ENCODE peak calls at places on chromosomes 1 and 21, in eight cellular contexts. T, O, N, B, M, D, L and E are unnamed samples. For H3K4me1, the result is how much of the 10 kb centered on the place peaks cover.

GRCh38 chr1:93999806-94000205 is 90.6 kb upstream of the GCLM start:
- DNase-seq in T (no peak), O (no peak), N (no peak), B (no peak), M (no peak), D (no peak), L (no peak), E (no peak)

GRCh38 chr21:17390575-17390974 is 122.3 kb upstream of the CXADR start:
- DNase-seq in T (no peak), O (no peak), N (no peak), B (no peak), M (peak), D (no peak), L (no peak), E (no peak)

GRCh38 chr1:171984850-171985485 is 143.7 kb downstream of the DNM3 start:
- DNase-seq in T (peak), O (no peak), N (peak), B (no peak), M (peak), D (peak), L (peak), E (no peak)

GRCh38 chr1:55071477-55071876 is 32.1 kb downstream of the PCSK9 start:
- DNase-seq in T (no peak), O (no peak), N (peak), B (no peak), M (peak), D (peak), L (peak), E (peak)

GRCh38 chr1:3369437-3370076 is 84.9 kb upstream of the ARHGEF16 start:
- DNase-seq in T (no peak), O (no peak), N (peak), B (no peak), M (peak), D (peak), L (no peak), E (peak)

GRCh38 chr21:46151989-46152938 is 3.1 kb downstream of the FTCD start:
- DNase-seq in T (no peak), O (peak), N (no peak), B (no peak), M (no peak), D (no peak), L (no peak), E (peak)

GRCh38 chr1:81414417-81415087 is 386.2 kb upstream of the ADGRL2 start:
- DNase-seq in T (no peak), O (no peak), N (no peak), B (no peak), M (peak), D (no peak), L (peak), E (peak)

GRCh38 chr1:240499012-240499411 is 112.9 kb downstream of the GREM2 start:
- DNase-seq in T (no peak), O (no peak), N (peak), B (no peak), M (peak), D (peak), L (peak), E (no peak)

GRCh38 chr1:79235221-79236002 is 228.9 kb upstream of the ADGRL4 start:
- DNase-seq in T (no peak), O (no peak), N (peak), B (no peak), M (no peak), D (peak), L (peak), E (no peak)

GRCh38 chr1:50959913-50960844 is at the start of gene FAF1:
- DNase-seq in T (peak), O (peak), N (peak), B (peak), M (peak), D (peak), L (peak), E (peak)

GRCh38 chr1:115317101-115318012 is 20.7 kb downstream of the NGF start:
- DNase-seq in T (no peak), O (no peak), N (peak), B (no peak), M (peak), D (no peak), L (no peak), E (no peak)

GRCh38 chr1:115323366-115324004 is 14.6 kb downstream of the NGF start:
- DNase-seq in T (no peak), O (no peak), N (peak), B (no peak), M (peak), D (no peak), L (no peak), E (no peak)

GRCh38 chr1:115322631-115323030 is 15.4 kb downstream of the NGF start:
- DNase-seq in T (no peak), O (no peak), N (peak), B (no peak), M (peak), D (peak), L (no peak), E (no peak)

GRCh38 chr1:115320368-115320767 is 17.7 kb downstream of the NGF start:
- DNase-seq in T (no peak), O (no peak), N (no peak), B (no peak), M (no peak), D (no peak), L (no peak), E (no peak)

DNA sequence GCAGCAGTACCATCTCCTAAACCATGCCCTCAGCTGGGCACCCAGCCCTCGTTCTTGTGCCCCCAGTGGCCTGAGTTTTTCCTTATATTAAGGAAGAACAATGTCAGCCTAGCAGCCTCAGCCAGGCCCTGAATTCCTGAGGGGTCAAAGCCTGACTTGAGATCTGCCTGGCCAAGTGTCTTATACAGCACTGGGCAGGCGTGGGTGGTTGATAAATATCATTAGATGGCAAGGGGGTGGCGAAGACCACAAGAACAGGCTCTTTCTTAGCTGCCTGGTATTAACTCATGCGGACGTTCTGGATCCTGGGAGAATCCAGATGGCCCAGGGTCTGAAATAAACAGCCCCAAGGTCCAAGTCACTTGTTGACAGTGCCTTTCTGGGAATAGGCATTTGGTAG is 18.3 kb downstream of the NGF start:
- DNase-seq in T (no peak), O (no peak), N (no peak), B (no peak), M (no peak), D (no peak), L (no peak), E (no peak)
- H3K4me1 ChIP-seq in T (under half), O (under half), N (under half), B (under half), M (under half), D (under half), L (under half), E (under half)

DNA sequence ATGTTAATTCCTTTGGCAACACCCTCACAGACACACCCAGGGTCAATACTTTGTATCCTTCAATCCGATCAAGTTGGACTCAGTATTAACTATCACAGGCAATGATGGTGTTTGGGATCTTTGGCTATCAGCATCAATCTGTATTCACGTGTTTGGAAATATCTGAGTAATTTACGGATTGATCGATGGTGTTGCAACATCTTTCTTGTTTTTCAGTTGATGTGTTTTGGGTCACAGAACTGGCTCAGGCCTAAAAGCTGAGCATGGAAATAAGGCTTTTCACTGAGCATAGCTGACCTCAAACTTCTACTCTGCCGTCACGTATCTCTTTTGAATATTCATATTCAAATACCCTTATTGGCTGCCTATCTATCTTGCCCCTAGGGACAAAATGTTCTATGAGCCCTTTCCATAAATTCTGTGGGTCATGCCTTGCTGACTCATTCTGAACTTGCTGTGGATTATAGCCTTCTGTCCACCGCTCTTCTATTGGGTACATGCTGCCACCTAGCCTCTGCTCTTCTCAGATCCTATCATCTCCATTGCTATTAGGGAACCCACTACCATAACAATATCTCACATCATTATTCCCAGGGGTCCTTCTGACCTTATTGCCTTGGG is 156.0 kb downstream of the PDE4B start:
- DNase-seq in T (no peak), O (no peak), N (peak), B (no peak), M (peak), D (peak), L (no peak), E (no peak)
- H3K27ac ChIP-seq in T (no peak), O (no peak), N (no peak), B (no peak), M (no peak), D (no peak), L (no peak), E (no peak)

GRCh38 chr1:36133484-36133883 is 8.5 kb upstream of the COL8A2 start:
- DNase-seq in T (no peak), O (no peak), N (peak), B (no peak), M (peak), D (peak), L (no peak), E (peak)
- H3K4me1 ChIP-seq in T (under half), O (under half), N (under half), B (under half), M (under half), D (under half), L (under half), E (under half)

DNA sequence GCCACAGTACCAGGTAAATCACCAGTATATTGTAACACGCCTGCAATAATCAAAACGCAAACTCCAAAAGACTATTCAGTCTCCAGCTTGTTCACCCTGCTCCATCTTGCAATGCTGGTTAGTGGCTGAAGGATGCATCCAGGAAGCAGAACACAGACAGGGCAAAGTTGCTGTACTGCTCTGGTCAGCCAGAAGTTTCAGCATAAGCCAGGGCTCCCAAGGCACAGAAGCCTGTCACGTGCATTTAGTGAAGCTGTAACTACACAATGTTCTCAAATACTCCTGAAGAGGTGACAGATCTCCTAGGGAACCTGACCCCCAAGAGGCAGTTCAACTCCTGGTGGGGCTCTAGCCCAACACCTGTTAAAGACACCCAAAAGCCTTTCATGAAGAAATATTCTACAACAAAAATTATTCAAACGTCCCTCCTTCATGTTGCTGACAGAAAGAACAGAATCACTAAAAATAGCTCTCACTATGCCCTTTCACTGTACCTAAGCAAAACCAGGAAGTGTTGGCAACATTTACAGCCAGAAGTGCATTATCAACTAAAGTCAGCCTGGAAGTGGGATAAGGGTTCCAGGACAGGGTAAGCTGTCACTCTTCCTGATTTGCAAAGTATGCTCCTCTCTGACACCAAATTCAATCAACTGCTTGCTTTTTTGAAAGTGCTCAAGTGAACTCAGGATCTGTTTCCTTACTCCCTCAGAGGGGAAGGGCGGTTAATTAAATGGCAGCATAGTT is 52.1 kb downstream of the SLC35D1 start:
- DNase-seq in T (no peak), O (no peak), N (no peak), B (no peak), M (no peak), D (no peak), L (peak), E (no peak)
- H3K27ac ChIP-seq in T (no peak), O (no peak), N (no peak), B (no peak), M (no peak), D (no peak), L (peak), E (no peak)

DNA sequence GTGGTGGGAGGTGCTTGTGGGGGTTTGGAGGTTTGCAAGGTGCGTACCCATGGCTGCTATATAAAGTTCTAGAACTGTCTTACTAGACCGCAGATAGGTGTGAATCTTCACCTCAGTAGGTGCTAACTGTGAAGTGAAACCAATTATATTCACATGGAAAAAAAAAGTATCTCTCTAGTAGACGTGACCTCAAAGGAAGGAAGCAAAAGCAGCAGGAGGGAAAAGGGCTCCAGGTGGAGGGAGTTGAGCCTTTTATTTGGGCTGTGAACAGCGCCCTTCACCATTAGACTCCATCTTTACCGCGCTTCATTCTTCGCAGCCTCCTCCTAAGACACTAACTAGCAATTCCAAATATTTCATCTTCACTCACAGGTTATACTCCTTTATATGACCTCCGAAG is 129.8 kb downstream of the TBX19 start:
- DNase-seq in T (peak), O (peak), N (no peak), B (no peak), M (no peak), D (no peak), L (no peak), E (no peak)
- H3K4me1 ChIP-seq in T (under half), O (under half), N (under half), B (under half), M (under half), D (under half), L (under half), E (under half)

GRCh38 chr1:24347159-24347931 is 28.2 kb downstream of the GRHL3 start:
- DNase-seq in T (no peak), O (no peak), N (no peak), B (no peak), M (no peak), D (no peak), L (no peak), E (no peak)

GRCh38 chr1:24348196-24348595 is 29.0 kb downstream of the GRHL3 start:
- DNase-seq in T (no peak), O (no peak), N (no peak), B (no peak), M (no peak), D (no peak), L (no peak), E (no peak)

GRCh38 chr1:24351247-24351646 is 32.1 kb downstream of the GRHL3 start:
- DNase-seq in T (no peak), O (no peak), N (no peak), B (no peak), M (no peak), D (no peak), L (no peak), E (no peak)

GRCh38 chr1:24351918-24352637 is 32.9 kb downstream of the GRHL3 start:
- DNase-seq in T (no peak), O (no peak), N (peak), B (no peak), M (peak), D (peak), L (no peak), E (peak)

DNA sequence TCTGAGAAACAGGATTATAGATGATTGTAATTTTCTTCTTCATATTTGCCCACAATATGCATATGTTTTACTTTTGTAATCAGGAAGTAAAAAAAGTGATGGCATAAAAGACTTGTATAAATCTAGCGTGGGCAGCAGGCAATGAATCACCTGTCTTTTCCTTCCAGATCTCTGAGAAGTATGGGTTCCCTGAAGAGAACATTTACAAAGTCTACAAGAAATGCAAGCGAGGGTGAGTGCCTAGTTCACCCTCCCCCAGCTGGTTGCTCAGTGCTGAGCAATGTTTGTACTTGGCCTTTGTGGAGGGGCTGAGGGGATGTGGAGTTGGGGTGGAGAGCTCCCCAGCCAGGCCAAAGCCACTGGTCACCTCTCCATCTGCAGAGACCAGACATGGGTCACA is 30.7 kb downstream of the GRHL3 start:
- DNase-seq in T (no peak), O (no peak), N (peak), B (no peak), M (peak), D (peak), L (no peak), E (no peak)
- H3K27ac ChIP-seq in T (no peak), O (no peak), N (no peak), B (no peak), M (no peak), D (no peak), L (no peak), E (no peak)

GRCh38 chr1:167623951-167624350 is 6.1 kb upstream of the RCSD1 start:
- DNase-seq in T (no peak), O (no peak), N (peak), B (no peak), M (no peak), D (peak), L (no peak), E (no peak)
- H3K4me1 ChIP-seq in T (under half), O (under half), N (under half), B (under half), M (under half), D (under half), L (under half), E (under half)

DNA sequence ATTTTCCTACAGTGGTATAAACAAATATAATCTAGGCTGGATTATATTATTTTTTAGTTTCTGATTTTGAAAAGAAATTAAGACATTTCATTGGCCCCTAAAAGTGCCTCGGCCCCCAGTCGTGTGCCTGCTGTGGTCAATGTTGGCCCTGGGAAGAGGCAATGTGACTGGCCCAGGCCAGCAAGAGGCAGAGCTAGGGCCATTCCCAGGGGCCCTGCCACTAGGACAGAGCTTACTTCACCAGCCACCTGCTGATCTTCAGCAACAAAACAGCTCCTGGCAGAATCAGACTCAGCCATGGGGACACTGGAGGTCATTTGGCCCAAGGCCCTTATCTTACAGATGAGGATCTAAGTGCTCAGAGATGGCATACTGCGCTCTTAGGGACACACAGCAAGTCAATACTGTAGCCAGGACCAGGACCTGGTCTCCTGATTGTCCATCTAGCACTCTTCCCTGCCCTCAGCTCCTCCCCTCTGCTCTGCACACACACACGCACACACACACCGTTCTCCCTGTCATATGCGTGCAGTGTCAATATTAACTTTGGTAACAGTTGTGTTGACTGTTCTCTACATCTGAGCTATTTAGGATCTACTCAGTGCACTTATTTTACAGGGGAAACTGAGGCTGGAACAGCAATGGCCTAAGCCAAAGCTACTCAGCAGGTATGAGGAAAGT is 16.6 kb upstream of the KLHDC7A start:
- DNase-seq in T (no peak), O (no peak), N (no peak), B (no peak), M (no peak), D (no peak), L (no peak), E (no peak)
- H3K27ac ChIP-seq in T (no peak), O (no peak), N (no peak), B (no peak), M (no peak), D (no peak), L (no peak), E (no peak)